ENCODE peak calls at places on chromosomes 12 and 14, in six cellular contexts. One of them, this sample, is unnamed.

GRCh38 chr14:92473947-92474535 is 39.5 kb upstream of the RIN3 start:
- DNase-seq in SK-N-SH: no peak
- DNase-seq in suprapubic skin: no peak
- DNase-seq in foreskin fibroblast: no peak
- DNase-seq in left lung: no peak
- DNase-seq in stomach: peak
- DNase-seq in this sample: no peak

GRCh38 chr14:77031680-77032482 is 3.4 kb upstream of the IRF2BPL start:
- DNase-seq in foreskin fibroblast: peak
- DNase-seq in SK-N-SH: no peak
- DNase-seq in suprapubic skin: no peak
- DNase-seq in left lung: no peak
- DNase-seq in stomach: no peak
- DNase-seq in this sample: no peak

GRCh38 chr12:131332224-131332623 is 378.5 kb downstream of the ADGRD1 start:
- DNase-seq in stomach: no peak
- DNase-seq in left lung: no peak
- DNase-seq in SK-N-SH: no peak
- DNase-seq in suprapubic skin: no peak
- DNase-seq in foreskin fibroblast: no peak
- DNase-seq in this sample: no peak

GRCh38 chr12:24780969-24781368 is 167.9 kb downstream of the BCAT1 start:
- DNase-seq in left lung: no peak
- DNase-seq in stomach: no peak
- DNase-seq in SK-N-SH: peak
- DNase-seq in suprapubic skin: no peak
- DNase-seq in foreskin fibroblast: peak
- DNase-seq in this sample: no peak

GRCh38 chr12:52010152-52010622 is 3.4 kb downstream of the TAMALIN start:
- DNase-seq in left lung: peak
- DNase-seq in SK-N-SH: peak
- DNase-seq in stomach: peak
- DNase-seq in suprapubic skin: peak
- DNase-seq in foreskin fibroblast: peak
- DNase-seq in this sample: peak

GRCh38 chr12:93245543-93245942 is 132.2 kb upstream of the NUDT4 start:
- DNase-seq in SK-N-SH: no peak
- DNase-seq in foreskin fibroblast: no peak
- DNase-seq in suprapubic skin: no peak
- DNase-seq in stomach: no peak
- DNase-seq in left lung: no peak
- DNase-seq in this sample: no peak

GRCh38 chr12:56153291-56154065 is 1.1 kb downstream of the MYL6B start:
- DNase-seq in left lung: no peak
- DNase-seq in suprapubic skin: no peak
- DNase-seq in foreskin fibroblast: no peak
- DNase-seq in SK-N-SH: no peak
- DNase-seq in stomach: no peak
- DNase-seq in this sample: no peak

GRCh38 chr14:95301527-95302187 is 18.1 kb downstream of the CLMN start:
- DNase-seq in left lung: no peak
- DNase-seq in suprapubic skin: no peak
- DNase-seq in SK-N-SH: no peak
- DNase-seq in foreskin fibroblast: no peak
- DNase-seq in stomach: no peak
- DNase-seq in this sample: no peak

GRCh38 chr12:27064397-27065342 is 17.7 kb downstream of the C12orf71 start:
- DNase-seq in foreskin fibroblast: peak
- DNase-seq in suprapubic skin: no peak
- DNase-seq in SK-N-SH: no peak
- DNase-seq in left lung: no peak
- DNase-seq in stomach: no peak
- DNase-seq in this sample: no peak

GRCh38 chr12:45895961-45896360 is 94.4 kb downstream of the SCAF11 start:
- DNase-seq in left lung: no peak
- DNase-seq in foreskin fibroblast: no peak
- DNase-seq in stomach: no peak
- DNase-seq in suprapubic skin: no peak
- DNase-seq in SK-N-SH: no peak
- DNase-seq in this sample: no peak

GRCh38 chr12:45886685-45887084 is 103.7 kb downstream of the SCAF11 start:
- DNase-seq in stomach: no peak
- DNase-seq in left lung: no peak
- DNase-seq in foreskin fibroblast: no peak
- DNase-seq in SK-N-SH: no peak
- DNase-seq in suprapubic skin: no peak
- DNase-seq in this sample: no peak

GRCh38 chr12:45893240-45893639 is 97.1 kb downstream of the SCAF11 start:
- DNase-seq in foreskin fibroblast: peak
- DNase-seq in suprapubic skin: no peak
- DNase-seq in SK-N-SH: no peak
- DNase-seq in left lung: no peak
- DNase-seq in stomach: no peak
- DNase-seq in this sample: no peak

GRCh38 chr12:45887544-45887943 is 102.8 kb downstream of the SCAF11 start:
- DNase-seq in suprapubic skin: no peak
- DNase-seq in left lung: no peak
- DNase-seq in stomach: no peak
- DNase-seq in foreskin fibroblast: no peak
- DNase-seq in SK-N-SH: no peak
- DNase-seq in this sample: no peak

GRCh38 chr12:45890276-45890675 is 100.1 kb downstream of the SCAF11 start:
- DNase-seq in SK-N-SH: no peak
- DNase-seq in suprapubic skin: no peak
- DNase-seq in foreskin fibroblast: no peak
- DNase-seq in left lung: no peak
- DNase-seq in stomach: no peak
- DNase-seq in this sample: no peak
- TF ChIP-seq CTCF in SK-N-SH: peak
- TF ChIP-seq CTCF in suprapubic skin: no peak
- TF ChIP-seq CTCF in foreskin fibroblast: no peak
- TF ChIP-seq CTCF in left lung: no peak
- TF ChIP-seq CTCF in stomach: no peak
- TF ChIP-seq CTCF in this sample: no peak

DNA sequence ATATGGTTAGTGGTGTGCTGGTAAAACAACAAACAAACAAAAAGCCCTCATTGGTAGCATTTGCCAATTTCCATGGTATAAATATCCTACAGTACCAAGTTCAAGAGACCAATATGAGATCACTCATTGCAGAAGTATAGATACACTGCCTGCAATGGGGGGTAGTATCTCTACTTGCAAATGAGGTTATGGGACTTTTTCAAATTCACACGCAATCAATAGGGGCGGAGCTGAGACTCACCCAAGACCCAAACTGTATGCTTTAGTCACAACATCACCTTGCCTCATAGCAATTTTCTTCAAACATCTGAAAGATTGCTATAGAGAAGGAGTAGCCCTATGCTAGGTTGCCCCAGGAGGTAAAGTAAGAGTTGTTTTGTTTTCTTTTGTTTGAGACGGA is 93.7 kb downstream of the VCPKMT start:
- DNase-seq in suprapubic skin: no peak
- DNase-seq in stomach: no peak
- DNase-seq in foreskin fibroblast: no peak
- DNase-seq in left lung: no peak
- DNase-seq in SK-N-SH: no peak
- DNase-seq in this sample: no peak
- TF ChIP-seq CTCF in suprapubic skin: no peak
- TF ChIP-seq CTCF in stomach: no peak
- TF ChIP-seq CTCF in foreskin fibroblast: no peak
- TF ChIP-seq CTCF in left lung: no peak
- TF ChIP-seq CTCF in SK-N-SH: no peak
- TF ChIP-seq CTCF in this sample: no peak

GRCh38 chr12:89962648-89963047 is 254.0 kb upstream of the ATP2B1 start:
- DNase-seq in suprapubic skin: no peak
- DNase-seq in left lung: no peak
- DNase-seq in foreskin fibroblast: no peak
- DNase-seq in stomach: no peak
- DNase-seq in SK-N-SH: no peak
- DNase-seq in this sample: peak
- TF ChIP-seq CTCF in suprapubic skin: no peak
- TF ChIP-seq CTCF in left lung: no peak
- TF ChIP-seq CTCF in foreskin fibroblast: no peak
- TF ChIP-seq CTCF in stomach: no peak
- TF ChIP-seq CTCF in SK-N-SH: peak
- TF ChIP-seq CTCF in this sample: peak

DNA sequence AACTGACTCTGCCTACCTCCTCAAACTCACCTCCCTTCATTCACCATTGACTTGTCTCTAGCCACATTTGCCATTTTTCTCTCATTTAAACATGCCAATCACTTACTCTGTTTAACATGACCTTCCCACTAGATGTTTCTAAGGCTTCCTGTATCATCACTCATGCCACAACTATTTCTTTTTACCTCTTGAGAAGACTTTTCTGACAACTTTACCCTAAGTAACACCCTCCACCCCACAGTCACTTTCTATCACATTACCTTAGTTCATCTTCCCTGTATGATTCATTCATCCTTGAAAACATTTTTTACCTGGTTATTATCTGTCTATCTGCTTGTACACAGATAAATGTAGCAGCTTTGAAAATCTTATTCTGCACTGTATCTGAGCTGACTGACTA is 19.4 kb downstream of the PLCZ1 start:
- DNase-seq in suprapubic skin: no peak
- DNase-seq in left lung: no peak
- DNase-seq in stomach: no peak
- DNase-seq in foreskin fibroblast: no peak
- DNase-seq in SK-N-SH: no peak
- DNase-seq in this sample: no peak
- TF ChIP-seq CTCF in suprapubic skin: no peak
- TF ChIP-seq CTCF in left lung: no peak
- TF ChIP-seq CTCF in stomach: no peak
- TF ChIP-seq CTCF in foreskin fibroblast: no peak
- TF ChIP-seq CTCF in SK-N-SH: no peak
- TF ChIP-seq CTCF in this sample: no peak

DNA sequence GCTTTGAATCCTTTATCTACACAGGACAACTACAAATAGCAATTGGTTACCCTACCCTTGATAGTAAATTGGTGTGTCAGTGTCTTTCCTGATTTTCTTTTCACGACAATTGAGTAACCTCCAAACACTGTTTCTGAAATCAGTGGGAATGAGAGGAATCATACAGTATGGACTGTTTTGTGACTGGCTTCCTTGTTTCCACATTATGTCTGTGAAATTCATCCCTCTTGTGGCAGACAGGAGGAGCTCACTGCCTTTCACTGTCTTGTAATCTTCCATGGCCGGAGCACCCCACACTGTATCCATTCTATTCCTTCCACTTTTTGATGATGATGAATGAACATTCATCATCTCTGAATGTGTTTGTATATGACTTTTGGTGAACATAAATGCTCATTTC is 164.0 kb upstream of the PZP start:
- DNase-seq in SK-N-SH: no peak
- DNase-seq in left lung: no peak
- DNase-seq in stomach: no peak
- DNase-seq in suprapubic skin: no peak
- DNase-seq in foreskin fibroblast: peak
- DNase-seq in this sample: no peak
- TF ChIP-seq CTCF in SK-N-SH: no peak
- TF ChIP-seq CTCF in left lung: no peak
- TF ChIP-seq CTCF in stomach: no peak
- TF ChIP-seq CTCF in suprapubic skin: no peak
- TF ChIP-seq CTCF in foreskin fibroblast: peak
- TF ChIP-seq CTCF in this sample: no peak

GRCh38 chr12:107126688-107127481 is 33.5 kb upstream of the CRY1 start:
- DNase-seq in stomach: no peak
- DNase-seq in left lung: no peak
- DNase-seq in foreskin fibroblast: peak
- DNase-seq in SK-N-SH: peak
- DNase-seq in suprapubic skin: no peak
- DNase-seq in this sample: no peak
- TF ChIP-seq CTCF in stomach: no peak
- TF ChIP-seq CTCF in left lung: no peak
- TF ChIP-seq CTCF in foreskin fibroblast: peak
- TF ChIP-seq CTCF in SK-N-SH: peak
- TF ChIP-seq CTCF in suprapubic skin: no peak
- TF ChIP-seq CTCF in this sample: no peak

GRCh38 chr12:109880049-109880931 is at the start of gene GLTP:
- DNase-seq in left lung: peak
- DNase-seq in stomach: peak
- DNase-seq in SK-N-SH: peak
- DNase-seq in foreskin fibroblast: peak
- DNase-seq in suprapubic skin: peak
- DNase-seq in this sample: peak
- TF ChIP-seq CTCF in left lung: peak
- TF ChIP-seq CTCF in stomach: no peak
- TF ChIP-seq CTCF in SK-N-SH: peak
- TF ChIP-seq CTCF in foreskin fibroblast: no peak
- TF ChIP-seq CTCF in suprapubic skin: peak
- TF ChIP-seq CTCF in this sample: peak

GRCh38 chr12:112008918-112009317 is 4.0 kb downstream of the TMEM116 start:
- DNase-seq in left lung: no peak
- DNase-seq in suprapubic skin: no peak
- DNase-seq in stomach: no peak
- DNase-seq in SK-N-SH: no peak
- DNase-seq in foreskin fibroblast: no peak
- DNase-seq in this sample: no peak

GRCh38 chr12:112007945-112008344 is 5.0 kb downstream of the TMEM116 start:
- DNase-seq in SK-N-SH: no peak
- DNase-seq in left lung: peak
- DNase-seq in foreskin fibroblast: no peak
- DNase-seq in suprapubic skin: no peak
- DNase-seq in stomach: no peak
- DNase-seq in this sample: no peak

GRCh38 chr12:112004041-112004440 is 8.9 kb downstream of the TMEM116 start:
- DNase-seq in foreskin fibroblast: no peak
- DNase-seq in suprapubic skin: no peak
- DNase-seq in stomach: no peak
- DNase-seq in SK-N-SH: no peak
- DNase-seq in left lung: no peak
- DNase-seq in this sample: no peak

GRCh38 chr12:112001555-112001954 is 11.4 kb downstream of the TMEM116 start:
- DNase-seq in suprapubic skin: no peak
- DNase-seq in foreskin fibroblast: no peak
- DNase-seq in left lung: no peak
- DNase-seq in SK-N-SH: no peak
- DNase-seq in stomach: no peak
- DNase-seq in this sample: no peak

DNA sequence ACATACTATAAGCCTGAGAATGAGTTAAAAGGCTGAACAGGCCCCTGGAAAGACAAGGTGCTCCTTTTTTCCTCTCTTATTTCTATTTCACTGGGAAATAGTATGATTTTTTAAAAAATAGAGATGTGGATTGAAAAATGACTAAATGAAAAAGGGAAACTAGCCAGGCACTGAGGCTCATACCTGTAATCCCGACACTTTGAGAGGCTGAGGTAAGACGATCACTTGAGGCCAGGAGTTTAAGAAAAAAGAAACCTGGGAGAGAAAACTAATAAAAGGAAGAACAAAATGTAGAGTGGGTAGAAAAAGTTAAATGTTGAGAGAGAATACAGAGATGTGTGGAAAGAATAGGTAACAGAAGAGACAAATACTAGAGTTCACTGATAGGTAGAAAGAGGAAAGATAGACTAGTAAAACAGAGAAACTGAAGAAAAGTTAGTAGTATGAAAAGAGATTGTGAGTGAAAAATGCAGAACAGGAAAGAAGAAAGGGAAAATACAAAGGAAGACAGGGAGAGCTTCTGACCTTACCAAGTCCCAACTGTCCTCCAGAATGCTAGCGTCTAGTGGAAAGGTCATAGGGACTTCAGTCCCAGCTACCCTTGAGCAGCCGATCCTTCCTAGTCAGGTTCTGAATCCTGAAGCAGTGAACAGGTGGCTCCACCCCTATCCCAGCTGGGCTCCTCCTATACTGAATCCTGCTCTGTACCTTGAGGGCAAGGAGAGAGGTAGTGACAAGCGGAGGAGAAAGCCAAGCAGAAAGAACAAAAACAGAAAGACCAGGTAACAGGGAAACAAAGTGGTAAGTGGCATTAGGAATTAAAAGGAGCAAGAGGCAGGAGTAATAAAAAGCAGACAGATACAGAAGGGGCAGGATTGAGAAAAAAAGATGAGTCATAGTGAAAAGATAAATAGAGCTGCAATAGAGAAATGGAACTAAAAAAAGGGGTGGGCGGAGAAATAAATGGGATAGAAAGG is 7.3 kb downstream of the TMEM116 start:
- DNase-seq in suprapubic skin: no peak
- DNase-seq in SK-N-SH: no peak
- DNase-seq in stomach: peak
- DNase-seq in foreskin fibroblast: peak
- DNase-seq in left lung: peak
- DNase-seq in this sample: peak
- TF ChIP-seq CTCF in suprapubic skin: no peak
- TF ChIP-seq CTCF in SK-N-SH: no peak
- TF ChIP-seq CTCF in stomach: no peak
- TF ChIP-seq CTCF in foreskin fibroblast: no peak
- TF ChIP-seq CTCF in left lung: no peak
- TF ChIP-seq CTCF in this sample: no peak